ENCODE peak calls at places on chromosomes 1 and 21, in five cellular contexts. W is WTC11, A is HepG2, N is H1, V is GM12878. B is an unnamed sample.

GRCh38 chr1:248828845-248829244 is 3.1 kb upstream of the SH3BP5L start:
- DNase-seq in W (no peak), A (peak), N (no peak), V (no peak), B (peak)

GRCh38 chr1:168397806-168398205 is 117.1 kb downstream of the TBX19 start:
- DNase-seq in W (no peak), A (no peak), N (no peak), V (no peak), B (no peak)

GRCh38 chr1:157966034-157966671 is 27.3 kb upstream of the KIRREL1 start:
- DNase-seq in W (no peak), A (peak), N (no peak), V (no peak), B (no peak)

GRCh38 chr1:185139231-185139630 is 17.5 kb downstream of the TRMT1L start:
- DNase-seq in W (no peak), A (no peak), N (no peak), V (no peak), B (no peak)

GRCh38 chr21:29315155-29315749 is 16.5 kb downstream of the BACH1 start:
- DNase-seq in W (no peak), A (no peak), N (no peak), V (no peak), B (no peak)

GRCh38 chr1:153174624-153175023 is 23.9 kb upstream of the SPRR2G start:
- DNase-seq in W (no peak), A (no peak), N (no peak), V (no peak), B (no peak)

GRCh38 chr1:26697978-26698849 is 2.4 kb downstream of the ARID1A start:
- DNase-seq in W (peak), A (peak), N (no peak), V (no peak), B (peak)

GRCh38 chr1:22408180-22408579 is 43.5 kb upstream of the ZBTB40 start:
- DNase-seq in W (no peak), A (no peak), N (no peak), V (no peak), B (no peak)

GRCh38 chr1:25809929-25810328 is 9.8 kb upstream of the MTFR1L start:
- DNase-seq in W (no peak), A (no peak), N (no peak), V (no peak), B (no peak)

GRCh38 chr1:92872719-92873118 is 40.9 kb downstream of the RPL5 start:
- DNase-seq in W (no peak), A (no peak), N (no peak), V (no peak), B (no peak)

GRCh38 chr1:156124557-156125483 is 10.3 kb downstream of the LMNA start:
- DNase-seq in W (no peak), A (no peak), N (no peak), V (peak), B (peak)

GRCh38 chr1:75092141-75092540 is 42.0 kb upstream of the LHX8 start:
- DNase-seq in W (peak), A (no peak), N (no peak), V (no peak), B (no peak)

DNA sequence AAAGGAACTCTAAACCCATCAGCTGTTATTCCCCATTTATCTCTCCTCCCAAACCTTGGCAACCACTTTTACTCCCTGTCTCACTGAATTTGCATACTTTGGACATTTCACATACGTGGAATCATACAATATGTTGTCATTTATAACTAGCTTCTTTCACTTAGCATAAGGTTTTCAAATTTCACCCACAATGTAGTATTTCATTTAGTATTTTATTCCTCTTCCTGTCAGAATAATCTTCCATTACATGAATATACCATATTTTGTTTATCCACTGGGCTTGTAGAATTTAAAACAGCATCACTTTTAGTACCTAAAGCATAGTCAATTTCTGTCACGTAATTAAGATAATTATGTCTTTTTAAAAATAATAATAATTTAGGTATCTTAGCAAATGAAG is 55.5 kb upstream of the POU2F1 start:
- DNase-seq in W (no peak), A (no peak), N (no peak), V (no peak), B (no peak)
- TF ChIP-seq ATF2 in W (no peak), A (no peak), N (no peak), V (no peak), B (no peak)

GRCh38 chr1:36149237-36149972 is at the start of gene TRAPPC3:
- DNase-seq in W (peak), A (peak), N (peak), V (peak), B (peak)

GRCh38 chr1:36151845-36152203 is 2.5 kb upstream of the TRAPPC3 start:
- DNase-seq in W (no peak), A (no peak), N (no peak), V (no peak), B (no peak)

GRCh38 chr1:36149973-36150295 is 648 bp upstream of the TRAPPC3 start:
- DNase-seq in W (no peak), A (no peak), N (no peak), V (no peak), B (no peak)

GRCh38 chr1:36151133-36151844 is 2.0 kb upstream of the TRAPPC3 start:
- DNase-seq in W (no peak), A (no peak), N (no peak), V (no peak), B (no peak)

GRCh38 chr1:36150296-36151132 is 1.2 kb upstream of the TRAPPC3 start:
- DNase-seq in W (peak), A (peak), N (no peak), V (no peak), B (peak)
- TF ChIP-seq ATF2 in W (no peak), A (no peak), N (no peak), V (no peak), B (no peak)

DNA sequence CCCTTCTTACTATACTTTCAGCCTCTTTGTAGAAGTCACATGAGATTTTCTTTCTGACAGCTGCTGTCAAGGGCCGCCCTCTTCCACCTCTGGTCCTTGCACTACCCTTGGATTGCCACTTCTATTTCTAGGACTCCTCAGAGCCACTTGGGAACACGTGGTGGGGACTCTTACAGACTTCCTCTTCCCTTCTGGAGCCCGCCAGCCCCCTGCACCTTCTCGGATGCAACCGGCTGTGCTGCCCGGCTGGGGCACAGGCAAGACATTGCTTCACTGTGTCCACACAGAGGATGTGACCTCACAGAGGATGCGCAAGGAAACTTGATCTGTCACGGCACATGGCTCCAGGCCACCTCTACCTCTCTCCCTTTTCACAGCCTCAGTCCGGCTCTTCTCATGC is 2.4 kb upstream of the IKBKE start:
- DNase-seq in W (no peak), A (no peak), N (no peak), V (no peak), B (no peak)
- TF ChIP-seq ATF2 in W (no peak), A (no peak), N (no peak), V (no peak), B (no peak)

GRCh38 chr1:17671314-17671705 is 83.8 kb upstream of the ACTL8 start:
- DNase-seq in W (no peak), A (no peak), N (no peak), V (no peak), B (no peak)
- TF ChIP-seq ATF2 in W (no peak), A (no peak), N (no peak), V (no peak), B (no peak)

DNA sequence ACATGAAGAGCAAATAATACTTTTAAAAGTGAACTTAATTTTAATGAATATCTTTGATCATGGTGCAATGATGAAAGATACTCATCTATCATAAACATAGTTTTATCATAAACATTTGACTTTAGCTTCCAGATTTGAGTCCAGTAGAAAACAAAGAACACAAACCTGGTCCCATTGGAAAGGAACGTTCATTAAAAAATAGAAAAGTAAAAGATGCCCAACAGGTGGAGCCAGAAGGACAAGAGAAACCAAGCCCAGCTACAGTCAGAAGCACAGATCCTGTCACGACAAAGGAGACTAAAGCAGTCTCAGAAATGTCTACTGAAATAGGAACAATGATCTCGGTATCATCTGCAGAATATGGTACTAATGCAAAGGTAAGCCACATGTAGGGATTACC is 55.6 kb upstream of the MYOCOS start:
- DNase-seq in W (no peak), A (no peak), N (no peak), V (no peak), B (no peak)
- TF ChIP-seq ATF2 in W (no peak), A (no peak), N (no peak), V (no peak), B (no peak)

DNA sequence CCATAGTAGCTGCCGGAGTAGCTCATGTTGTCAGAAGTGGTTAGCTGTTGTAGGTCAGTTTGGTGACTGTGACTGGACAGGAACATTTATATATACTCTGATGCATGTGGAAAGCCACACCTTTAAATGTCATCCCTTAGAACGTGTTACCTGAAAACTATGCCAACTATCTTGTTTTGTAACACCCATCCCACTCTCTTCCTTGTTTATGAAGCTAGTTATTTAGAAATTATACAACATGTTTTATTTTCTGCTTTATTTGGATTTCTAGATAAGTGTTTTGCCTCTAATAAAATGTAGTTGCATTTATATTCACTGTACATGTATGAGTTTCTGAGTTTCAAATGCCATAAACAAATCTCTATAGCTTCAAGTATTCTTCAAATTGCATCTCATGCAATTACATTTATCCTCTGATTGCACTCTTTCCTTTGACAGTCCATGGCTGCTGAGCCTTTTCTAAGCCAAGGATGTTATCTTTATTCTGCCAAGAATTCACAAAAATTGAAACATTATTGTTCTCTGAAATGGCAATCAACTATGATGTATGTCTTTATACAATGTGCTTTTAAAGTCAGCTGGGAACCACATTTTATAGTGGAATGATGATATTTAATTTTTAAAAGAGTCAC is at the start of gene KRTAP19-7:
- DNase-seq in W (no peak), A (no peak), N (no peak), V (no peak), B (no peak)
- TF ChIP-seq ATF2 in W (no peak), A (no peak), N (no peak), V (no peak), B (no peak)

DNA sequence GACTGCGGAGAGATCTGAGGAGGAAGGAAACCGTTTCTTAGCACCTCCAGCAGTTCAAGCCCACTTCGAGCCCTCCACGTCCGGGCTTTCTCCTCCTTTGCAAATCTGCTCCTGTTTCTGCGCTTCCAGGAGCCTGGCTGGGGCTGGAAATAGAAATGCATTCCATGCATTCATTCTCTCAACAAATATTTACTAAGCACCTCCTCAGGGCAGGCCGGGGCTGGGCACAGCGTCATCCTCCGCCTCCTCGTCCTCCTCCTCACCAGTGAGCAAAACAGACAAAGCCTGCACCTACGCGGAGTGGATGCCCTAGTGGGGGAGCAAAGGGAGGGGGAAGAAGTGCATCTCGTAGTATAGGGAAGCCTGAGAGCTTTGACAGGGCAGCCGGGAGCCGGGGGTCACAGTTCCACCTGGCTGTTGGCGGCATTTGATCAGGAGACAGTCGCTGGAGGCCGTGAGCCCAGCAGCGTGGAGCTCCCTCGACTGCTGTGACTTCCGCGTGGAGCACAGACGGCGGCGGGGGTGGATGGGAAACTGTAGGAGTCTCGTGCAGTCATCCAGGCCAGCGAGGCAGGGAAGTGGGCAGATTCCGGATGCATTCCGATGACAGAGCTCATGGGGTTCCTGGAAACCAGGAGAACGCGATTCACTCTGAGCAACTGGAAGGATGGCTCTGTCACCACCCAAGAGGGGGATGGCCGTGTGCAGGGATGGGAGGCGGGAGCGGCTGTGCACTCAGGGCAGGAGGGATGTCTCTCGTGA is 93.4 kb downstream of the SIK1 start:
- DNase-seq in W (peak), A (peak), N (no peak), V (no peak), B (no peak)
- TF ChIP-seq ATF2 in W (no peak), A (no peak), N (no peak), V (no peak), B (no peak)

DNA sequence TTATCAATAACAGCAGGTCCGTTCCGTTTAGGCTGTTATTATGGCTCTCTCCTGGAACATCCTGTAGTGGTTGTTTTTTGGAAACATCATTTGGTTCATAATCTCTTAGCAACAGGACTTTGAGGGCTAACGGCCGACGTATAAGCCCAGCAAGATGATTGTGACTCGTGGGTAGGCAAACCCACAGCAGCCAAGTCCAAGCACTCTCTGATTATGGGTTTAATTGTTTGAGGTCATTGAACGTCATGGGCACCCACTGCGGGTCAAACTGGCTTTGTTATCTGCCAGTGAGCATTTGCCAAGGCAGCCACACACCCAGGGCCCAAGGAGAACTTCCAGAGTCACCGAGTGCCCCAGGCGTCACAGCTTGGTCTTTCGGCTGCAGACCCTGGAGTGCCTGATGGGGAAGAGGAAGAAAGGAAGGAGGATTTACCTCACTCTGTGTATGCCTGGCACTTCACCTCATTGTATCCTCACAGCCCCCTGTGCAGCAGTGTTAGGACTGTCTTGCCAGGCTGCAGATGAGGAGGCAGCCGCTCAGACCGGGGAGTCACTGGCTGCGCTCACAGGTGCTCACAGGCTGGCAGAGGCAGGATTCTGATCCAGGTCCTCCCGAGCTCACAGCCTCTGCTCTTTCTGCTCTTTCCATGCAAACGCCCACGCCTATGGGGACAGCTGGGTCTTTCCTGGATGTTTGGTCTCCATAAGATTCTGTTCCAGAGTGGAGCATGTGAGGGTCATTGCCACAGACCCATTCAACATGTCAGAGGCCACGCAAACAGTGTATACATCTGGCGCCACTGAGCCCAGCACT is 30.8 kb upstream of the EPS8L3 start:
- DNase-seq in W (no peak), A (peak), N (no peak), V (no peak), B (no peak)
- TF ChIP-seq ATF2 in W (no peak), A (no peak), N (no peak), V (no peak), B (no peak)

DNA sequence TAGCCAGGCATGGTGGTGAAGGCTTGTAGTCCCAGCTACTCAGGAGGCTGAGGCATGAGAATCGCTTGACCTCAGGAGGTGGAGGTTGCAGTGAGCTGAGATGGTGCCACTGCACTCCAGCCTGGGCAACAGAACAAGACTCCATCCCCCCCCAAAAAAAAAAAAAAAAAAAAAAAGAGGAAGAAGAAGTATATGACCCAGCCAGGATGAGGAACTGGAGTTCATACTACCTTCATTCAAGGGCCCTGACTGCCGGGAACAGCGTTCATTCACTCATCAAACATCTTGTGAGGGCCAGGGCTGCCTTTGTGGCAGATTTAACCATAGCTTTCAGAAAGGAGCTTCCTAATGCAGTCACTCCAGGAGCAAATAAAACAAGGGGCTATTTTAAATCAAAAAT is 127.6 kb downstream of the MRPS6 start:
- DNase-seq in W (no peak), A (no peak), N (no peak), V (no peak), B (no peak)
- TF ChIP-seq ATF2 in W (no peak), A (no peak), N (no peak), V (no peak), B (no peak)

DNA sequence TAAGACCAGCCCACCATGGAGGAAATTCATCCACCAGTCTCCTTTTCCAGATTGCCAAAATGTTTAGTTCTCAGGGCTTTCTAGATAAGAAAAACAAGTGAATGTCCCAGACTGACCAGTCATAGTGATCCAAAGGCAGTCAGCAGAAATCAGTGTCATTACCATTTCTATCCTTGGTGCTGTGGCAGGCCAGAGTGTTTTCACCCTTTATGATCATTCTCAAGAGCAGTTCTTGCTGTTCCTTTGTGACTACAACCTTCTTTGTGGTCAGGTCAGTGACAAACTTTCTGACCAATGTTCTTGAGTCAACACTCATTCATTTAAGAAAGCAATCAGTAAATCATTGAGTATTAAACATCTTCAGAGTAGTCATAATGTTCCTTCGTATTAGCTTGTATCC is 7.3 kb upstream of the DHCR24 start:
- DNase-seq in W (no peak), A (no peak), N (no peak), V (no peak), B (no peak)
- TF ChIP-seq ATF2 in W (no peak), A (no peak), N (no peak), V (no peak), B (no peak)